ENCODE peak calls at places on chromosomes 3 and 15, in four cellular contexts. V, E, R and K are unnamed samples.

GRCh38 chr3:127428344-127429001 is 140.6 kb upstream of the PRR20G start:
- DNase-seq in E (no peak), R (no peak), V (peak), K (no peak)

GRCh38 chr3:194671511-194671899 is 486 bp downstream of the LSG1 start:
- DNase-seq in R (no peak), V (peak), E (peak), K (peak)

GRCh38 chr3:38731522-38731921 is 82.0 kb upstream of the SCN5A start:
- DNase-seq in E (no peak), V (no peak), R (no peak), K (no peak)

GRCh38 chr3:171328419-171329082 is 131.7 kb downstream of the TNIK start:
- DNase-seq in V (peak), R (no peak), E (peak), K (no peak)

GRCh38 chr15:43955140-43955539 is 128.3 kb downstream of the WDR76 start:
- DNase-seq in V (no peak), E (no peak), R (no peak), K (no peak)

GRCh38 chr15:91627473-91628309 is 225.8 kb upstream of the SLCO3A1 start:
- DNase-seq in V (no peak), R (no peak), E (no peak), K (no peak)

GRCh38 chr3:100042144-100042543 is 72.2 kb downstream of the FILIP1L start:
- DNase-seq in R (no peak), E (no peak), V (peak), K (no peak)

GRCh38 chr3:194076486-194076885 is 59.5 kb upstream of the HES1 start:
- DNase-seq in R (no peak), E (no peak), V (no peak), K (no peak)

GRCh38 chr15:78211189-78211921 is 23.0 kb downstream of the ACSBG1 start:
- DNase-seq in R (no peak), E (no peak), V (no peak), K (no peak)

GRCh38 chr3:31412832-31413231 is 119.9 kb upstream of the STT3B start:
- DNase-seq in V (peak), R (no peak), E (no peak), K (no peak)